ENCODE peak calls at places on chromosomes 16 and 17, in six cellular contexts. F, H, K, Y, Q and O are unnamed samples.

GRCh38 chr16:58024673-58025350 is 742 bp upstream of the MMP15 start:
- DNase-seq in K (no peak), Y (no peak), H (no peak), F (peak), Q (peak), O (no peak)

GRCh38 chr17:18910326-18910725 is 41.6 kb upstream of the SLC5A10 start:
- DNase-seq in Y (no peak), F (no peak), Q (no peak), H (no peak), K (no peak), O (no peak)

GRCh38 chr16:88561485-88562369 is 8.5 kb upstream of the ZC3H18 start:
- DNase-seq in H (peak), Q (peak), K (peak), F (peak), Y (peak), O (no peak)

GRCh38 chr16:28879841-28880588 is 1.7 kb downstream of the ATP2A1 start:
- DNase-seq in K (peak), H (peak), F (peak), Y (peak), Q (peak), O (peak)

GRCh38 chr17:12659500-12659899 is 6.2 kb upstream of the MYOCD start:
- DNase-seq in Y (no peak), K (no peak), F (peak), H (no peak), Q (no peak), O (no peak)

GRCh38 chr16:86029131-86029741 is 130.3 kb downstream of the IRF8 start:
- DNase-seq in Q (no peak), K (peak), F (peak), H (no peak), Y (no peak), O (no peak)

GRCh38 chr16:88636488-88637265 is 1.7 kb upstream of the IL17C start:
- DNase-seq in F (no peak), Q (no peak), H (no peak), Y (no peak), K (no peak), O (no peak)

GRCh38 chr16:88655733-88656281 is 5.0 kb upstream of the CYBA start:
- DNase-seq in Q (no peak), F (no peak), H (no peak), K (no peak), Y (no peak), O (no peak)

GRCh38 chr17:2138768-2139167 is 83.9 kb downstream of the HIC1 start:
- DNase-seq in Y (no peak), F (peak), H (no peak), K (no peak), Q (no peak), O (no peak)

GRCh38 chr17:78997231-78997741 is 12.3 kb downstream of the CANT1 start:
- DNase-seq in H (no peak), Y (no peak), F (no peak), Q (no peak), K (peak), O (no peak)

GRCh38 chr17:34902761-34903325 is 58.4 kb downstream of the CCT6B start:
- DNase-seq in Q (no peak), K (no peak), Y (no peak), H (no peak), F (no peak), O (no peak)

GRCh38 chr16:5072334-5073278 is 963 bp downstream of the ALG1 start:
- DNase-seq in Y (no peak), Q (no peak), F (no peak), H (no peak), K (no peak), O (no peak)

GRCh38 chr17:22462461-22462860 is 770.1 kb downstream of the KCNJ18 start:
- DNase-seq in H (no peak), F (no peak), Q (no peak), Y (no peak), K (no peak), O (no peak)

GRCh38 chr17:49390548-49391324 is 23.9 kb downstream of the PHB1 start:
- DNase-seq in H (no peak), Q (no peak), Y (no peak), K (no peak), F (no peak), O (no peak)

GRCh38 chr16:55207679-55208294 is 116.2 kb upstream of the IRX6 start:
- DNase-seq in K (peak), H (no peak), F (no peak), Y (no peak), Q (no peak), O (no peak)

GRCh38 chr17:28226563-28226962 is 92.4 kb upstream of the TMEM97 start:
- DNase-seq in Q (no peak), Y (no peak), F (no peak), H (no peak), K (no peak), O (no peak)

GRCh38 chr16:21634216-21634615 is 18.2 kb downstream of the IGSF6 start:
- DNase-seq in F (no peak), Y (no peak), K (no peak), Q (no peak), H (no peak), O (no peak)

GRCh38 chr17:38328620-38329019 is 15.1 kb downstream of the GPR179 start:
- DNase-seq in Y (no peak), Q (no peak), K (no peak), F (no peak), H (no peak), O (no peak)

GRCh38 chr16:84110527-84110926 is 6.2 kb downstream of the MBTPS1 start:
- DNase-seq in F (no peak), H (no peak), K (no peak), Y (no peak), Q (no peak), O (no peak)

GRCh38 chr16:68244903-68245853 is at the start of gene PLA2G15:
- DNase-seq in K (peak), Q (peak), H (peak), F (peak), Y (peak), O (peak)

GRCh38 chr17:42632949-42633444 is 23.5 kb downstream of the TUBG1 start:
- DNase-seq in K (no peak), H (no peak), F (no peak), Y (no peak), Q (no peak), O (no peak)